ENCODE peak calls at places on chromosomes 13 and 19, in four cellular contexts. D is dorsolateral prefrontal cortex; V is BJ; N is CD8-positive, alpha-beta T cell. O is an unnamed sample.

GRCh38 chr19:21135433-21135832 is 6.4 kb upstream of the ZNF431 start:
- DNase-seq in D (no peak), V (no peak), N (no peak), O (no peak)

GRCh38 chr13:110216403-110217041 is 90.4 kb downstream of the COL4A1 start:
- DNase-seq in D (no peak), V (no peak), N (no peak), O (no peak)

GRCh38 chr13:20161275-20161950 is 561 bp upstream of the GJA3 start:
- DNase-seq in D (no peak), V (no peak), N (peak; percentile 38), O (peak; percentile 47)

GRCh38 chr19:35569281-35569781 is 5.9 kb upstream of the ATP4A start:
- DNase-seq in D (no peak), V (no peak), N (no peak), O (no peak)

GRCh38 chr19:29783627-29784190 is 28.1 kb upstream of the CCNE1 start:
- DNase-seq in D (no peak), V (no peak), N (no peak), O (no peak)

GRCh38 chr19:45156751-45157150 is 4.0 kb downstream of the NKPD1 start:
- DNase-seq in D (no peak), V (no peak), N (no peak), O (no peak)

GRCh38 chr13:33800646-33801186 is 17.2 kb upstream of the RFC3 start:
- DNase-seq in D (no peak), V (no peak), N (no peak), O (no peak)

GRCh38 chr19:2552859-2553258 is 76.9 kb downstream of the GADD45B start:
- DNase-seq in D (no peak), V (no peak), N (peak; percentile 34), O (peak; percentile 58)

GRCh38 chr19:494171-495046 is 1.9 kb upstream of the MADCAM1 start:
- DNase-seq in D (no peak), V (no peak), N (no peak), O (no peak)